ENCODE peak calls at places on chromosomes 2 and 18, in nine cellular contexts. O is ovary, S is right lobe of liver, M is endothelial cell of umbilical vein, W is K562, G is suprapubic skin, I is uterus, P is heart left ventricle, E is gastrocnemius medialis. K is an unnamed sample. For H3K4me1, the result is how much of the 10 kb centered on the place peaks cover.

GRCh38 chr2:24855703-24856102 is 62.5 kb downstream of the CENPO start:
- DNase-seq in O (peak), S (no peak), M (no peak), W (no peak), G (no peak), I (peak), P (no peak), E (no peak), K (no peak)

GRCh38 chr2:55302241-55302640 is 33.2 kb upstream of the MTIF2 start:
- DNase-seq in O (no peak), S (no peak), M (no peak), W (no peak), G (no peak), I (no peak), P (no peak), E (no peak), K (no peak)

GRCh38 chr2:235940330-235940729 is 227.9 kb downstream of the GBX2 start:
- DNase-seq in O (peak), S (no peak), M (no peak), W (peak), G (peak), I (peak), P (peak), E (no peak), K (no peak)

GRCh38 chr18:22182884-22183610 is 13.7 kb downstream of the GATA6 start:
- DNase-seq in O (no peak), S (no peak), M (peak), W (no peak), G (no peak), I (no peak), P (no peak), E (no peak), K (no peak)

GRCh38 chr2:60984717-60985116 is 32.8 kb upstream of the PEX13 start:
- DNase-seq in O (no peak), S (no peak), M (no peak), W (no peak), G (no peak), I (no peak), P (no peak), E (no peak), K (no peak)

GRCh38 chr2:116732322-116732721 is 1082.2 kb upstream of the DDX18 start:
- DNase-seq in O (no peak), S (no peak), M (no peak), W (no peak), G (no peak), I (no peak), P (no peak), E (no peak), K (no peak)

GRCh38 chr2:25305809-25306208 is 35.9 kb downstream of the DNMT3A start:
- DNase-seq in O (no peak), S (no peak), M (no peak), W (no peak), G (no peak), I (no peak), P (no peak), E (peak), K (no peak)

GRCh38 chr2:101624706-101625332 is 72.7 kb upstream of the MAP4K4 start:
- DNase-seq in O (no peak), S (no peak), M (no peak), W (no peak), G (no peak), I (no peak), P (no peak), E (no peak), K (no peak)

GRCh38 chr18:30903566-30903965 is 139.0 kb downstream of the DSC3 start:
- DNase-seq in O (no peak), S (no peak), M (no peak), W (no peak), G (no peak), I (no peak), P (no peak), E (no peak), K (no peak)

GRCh38 chr2:74001121-74001520 is 16.4 kb downstream of the TET3 start:
- DNase-seq in O (no peak), S (no peak), M (no peak), W (no peak), G (no peak), I (no peak), P (no peak), E (no peak), K (no peak)

GRCh38 chr2:128451636-128452411 is 133.2 kb upstream of the HS6ST1 start:
- DNase-seq in O (no peak), S (no peak), M (no peak), W (no peak), G (peak), I (no peak), P (no peak), E (no peak), K (no peak)

GRCh38 chr2:201406077-201406662 is 45.1 kb downstream of the TRAK2 start:
- DNase-seq in O (no peak), S (no peak), M (peak), W (peak), G (no peak), I (peak), P (peak), E (no peak), K (no peak)

GRCh38 chr2:201404699-201405275 is 46.5 kb downstream of the TRAK2 start:
- DNase-seq in O (no peak), S (no peak), M (no peak), W (no peak), G (no peak), I (no peak), P (no peak), E (no peak), K (no peak)

GRCh38 chr2:201407265-201407664 is 44.0 kb downstream of the TRAK2 start:
- DNase-seq in O (no peak), S (no peak), M (no peak), W (no peak), G (no peak), I (no peak), P (no peak), E (no peak), K (no peak)

GRCh38 chr2:201411421-201411820 is 39.8 kb downstream of the TRAK2 start:
- DNase-seq in O (no peak), S (no peak), M (no peak), W (no peak), G (no peak), I (no peak), P (no peak), E (no peak), K (no peak)

GRCh38 chr2:201408931-201409330 is 42.3 kb downstream of the TRAK2 start:
- DNase-seq in O (no peak), S (no peak), M (no peak), W (no peak), G (no peak), I (no peak), P (no peak), E (no peak), K (no peak)
- H3K4me1 ChIP-seq in O (under half), S (under half), M (under half), W (under half), G (under half), I (under half), P (half or more), E (half or more), K (under half)

GRCh38 chr18:41072946-41073345 is 882.1 kb upstream of the PIK3C3 start:
- DNase-seq in O (no peak), S (no peak), M (no peak), W (no peak), G (no peak), I (no peak), P (no peak), E (no peak), K (no peak)
- TF ChIP-seq POLR2A in O (no peak), S (no peak), M (no peak), W (no peak), G (no peak), I (no peak), P (no peak), E (no peak), K (no peak)

GRCh38 chr2:20616341-20616871 is 34.5 kb downstream of the HS1BP3 start:
- DNase-seq in O (peak), S (peak), M (no peak), W (no peak), G (peak), I (peak), P (no peak), E (peak), K (peak)

GRCh38 chr2:20617081-20617575 is 33.8 kb downstream of the HS1BP3 start:
- DNase-seq in O (peak), S (peak), M (peak), W (peak), G (peak), I (peak), P (peak), E (peak), K (peak)

GRCh38 chr2:20618468-20618885 is 32.4 kb downstream of the HS1BP3 start:
- DNase-seq in O (peak), S (no peak), M (no peak), W (no peak), G (no peak), I (peak), P (no peak), E (peak), K (peak)

GRCh38 chr2:20618886-20619521 is 31.9 kb downstream of the HS1BP3 start:
- DNase-seq in O (peak), S (peak), M (no peak), W (no peak), G (peak), I (no peak), P (no peak), E (no peak), K (peak)

DNA sequence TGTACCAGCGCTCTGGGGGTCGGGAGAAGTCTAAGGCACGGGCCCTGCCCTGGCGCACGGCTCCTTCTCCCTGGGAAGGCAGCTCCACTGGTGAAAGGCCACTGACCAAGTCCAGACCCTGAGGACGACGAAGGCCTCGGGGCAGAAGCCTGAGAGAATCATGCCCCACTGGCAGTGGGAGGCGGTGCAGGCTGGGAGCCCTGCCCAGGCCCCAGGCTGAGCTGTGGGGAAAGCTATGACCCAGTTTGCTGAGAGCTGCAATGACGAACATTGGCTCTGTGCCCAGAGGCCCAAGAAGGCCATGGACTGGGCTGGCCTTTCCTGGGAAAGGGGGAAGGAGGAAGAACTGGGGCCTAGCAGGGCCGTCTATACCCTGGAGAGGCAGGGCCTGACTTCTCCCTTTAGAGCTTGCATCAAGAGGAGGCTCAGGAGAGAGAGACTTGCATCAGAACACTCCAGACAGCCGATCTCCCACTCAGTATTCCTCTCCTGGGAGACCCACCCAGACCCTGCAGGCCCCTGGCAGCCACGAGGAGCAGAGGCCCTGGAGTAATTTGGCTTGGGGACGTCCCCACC is 32.9 kb downstream of the HS1BP3 start:
- DNase-seq in O (peak), S (peak), M (peak), W (peak), G (peak), I (peak), P (peak), E (peak), K (peak)
- TF ChIP-seq CTCF in O (peak), S (peak), M (peak), W (no peak), G (peak), I (peak), P (peak), E (peak), K (no peak)

GRCh38 chr18:13619505-13620205 is 106.7 kb downstream of the FAM210A start:
- DNase-seq in O (no peak), S (no peak), M (no peak), W (no peak), G (no peak), I (no peak), P (no peak), E (no peak), K (no peak)
- H3K4me1 ChIP-seq in O (under half), S (under half), M (under half), W (under half), G (under half), I (under half), P (under half), E (under half), K (under half)

GRCh38 chr2:237687666-237688065 is 60.3 kb downstream of the LRRFIP1 start:
- DNase-seq in O (peak), S (no peak), M (no peak), W (no peak), G (peak), I (peak), P (peak), E (peak), K (peak)
- TF ChIP-seq POLR2A in O (peak), S (peak), M (no peak), W (no peak), G (no peak), I (peak), P (no peak), E (peak), K (no peak)

DNA sequence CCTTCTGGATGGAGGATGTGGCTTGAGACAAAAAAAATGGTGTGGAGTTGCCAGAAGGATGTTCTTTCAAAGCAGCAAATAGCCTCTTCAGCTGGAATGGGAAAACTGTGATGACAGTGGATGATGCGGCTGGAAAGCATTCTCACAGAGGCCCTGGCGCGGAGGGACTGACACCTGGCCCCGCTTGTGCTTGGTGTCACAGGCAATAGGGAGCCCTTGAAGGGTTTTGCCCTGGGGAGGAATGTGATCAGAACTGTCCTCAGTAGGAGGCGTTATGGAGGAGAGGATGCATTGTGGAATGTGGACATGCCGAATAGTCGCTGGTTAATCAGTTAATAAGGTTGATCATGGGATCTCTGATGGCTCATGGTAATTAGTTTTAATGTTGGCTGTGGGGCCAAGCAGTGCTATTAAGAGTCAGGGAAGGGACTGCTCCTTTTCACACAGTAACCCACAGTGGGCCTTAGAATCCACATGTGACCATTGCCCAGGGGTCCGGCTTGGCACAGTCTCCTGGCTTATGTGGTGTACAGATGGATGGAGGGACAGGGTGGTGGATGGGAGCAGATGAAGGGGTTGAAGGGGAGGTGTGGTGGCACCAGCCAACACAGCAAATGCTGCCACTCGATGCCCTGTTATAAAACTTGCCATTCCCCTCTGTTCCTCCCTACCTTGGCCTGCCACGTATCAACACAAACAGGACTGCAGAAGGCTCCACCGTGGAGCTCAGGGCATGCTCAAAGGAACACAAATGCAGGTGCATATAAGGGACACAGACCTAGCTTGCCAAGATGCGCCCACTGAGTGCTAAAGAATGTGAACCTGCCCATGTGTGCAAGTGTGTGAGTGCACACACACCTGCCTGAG is 71.7 kb downstream of the CIB4 start:
- DNase-seq in O (peak), S (no peak), M (no peak), W (no peak), G (peak), I (no peak), P (no peak), E (no peak), K (no peak)
- TF ChIP-seq CTCF in O (no peak), S (no peak), M (no peak), W (no peak), G (no peak), I (no peak), P (no peak), E (no peak), K (no peak)

GRCh38 chr2:217920879-217921603 is 81.8 kb downstream of the TNS1 start:
- DNase-seq in O (peak), S (peak), M (no peak), W (no peak), G (no peak), I (no peak), P (peak), E (peak), K (no peak)
- H3K4me1 ChIP-seq in O (half or more), S (half or more), M (under half), W (under half), G (half or more), I (under half), P (half or more), E (half or more), K (under half)

DNA sequence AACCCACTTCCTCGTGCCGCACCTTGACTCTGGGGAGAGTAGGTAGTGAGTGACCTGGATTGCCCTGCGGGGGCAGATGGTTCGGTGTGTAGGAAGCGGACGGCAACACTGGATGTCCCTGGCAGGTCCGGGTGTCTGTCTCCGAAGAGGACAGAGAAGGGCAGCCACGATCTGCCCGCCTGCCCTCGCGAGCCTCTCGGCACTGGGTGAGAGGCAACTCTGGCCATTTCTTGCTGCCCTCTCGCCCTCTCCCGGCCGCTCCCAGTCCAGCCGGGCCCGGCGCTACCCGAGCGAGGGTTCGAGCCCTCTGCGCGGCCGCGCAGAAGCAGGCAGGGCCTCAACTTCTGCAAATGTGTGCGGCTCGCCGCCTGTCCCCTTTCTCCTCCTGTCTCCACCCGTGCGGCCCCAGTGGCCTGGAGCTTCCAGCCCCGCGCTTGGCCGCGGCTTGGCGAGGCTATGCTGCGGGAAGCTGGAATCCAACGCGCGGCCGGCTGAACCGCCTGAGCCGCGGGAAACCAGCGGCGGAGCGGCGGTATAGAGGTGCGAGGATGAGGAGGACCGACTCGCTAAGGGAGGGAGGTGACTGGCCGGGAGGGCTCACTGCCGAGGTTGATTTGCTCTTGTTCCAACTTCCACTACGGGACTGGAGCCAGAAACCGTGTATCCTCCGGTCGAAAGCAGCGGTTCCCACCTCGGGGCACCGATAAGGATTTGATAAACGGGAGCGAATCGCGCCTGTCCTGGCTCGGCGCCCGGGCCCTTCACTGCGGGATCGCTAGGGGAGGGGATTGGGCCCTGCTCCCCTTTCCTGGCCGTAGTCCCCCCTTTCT is 1.5 kb downstream of the EPAS1 start:
- DNase-seq in O (peak), S (peak), M (peak), W (peak), G (peak), I (peak), P (peak), E (peak), K (peak)
- TF ChIP-seq POLR2A in O (peak), S (peak), M (no peak), W (no peak), G (no peak), I (peak), P (no peak), E (no peak), K (peak)

K was measured in Peyer's patch.